ENCODE peak calls at places on chromosome 20, in nine cellular contexts. I is neural progenitor cell, T is keratinocyte, L is tibial artery, H is esophagus squamous epithelium, G is mammary epithelial cell, V is breast epithelium, S is right lobe of liver, Z is RWPE2. X is an unnamed sample.

GRCh38 chr20:3135507-3136070 is 24.1 kb downstream of the FASTKD5 start:
- DNase-seq in I (no peak), T (no peak), L (no peak), H (no peak), G (peak; percentile 24), V (no peak), S (no peak), Z (no peak), X (no peak)

GRCh38 chr20:46188866-46189265 is 70.8 kb downstream of the CD40 start:
- DNase-seq in I (no peak), T (no peak), L (no peak), H (no peak), G (no peak), V (no peak), S (no peak), Z (no peak), X (no peak)

GRCh38 chr20:41428285-41428684 is 61.7 kb upstream of the EMILIN3 start:
- DNase-seq in I (no peak), T (peak; percentile 28), L (no peak), H (no peak), G (peak; percentile 62), V (no peak), S (no peak), Z (peak; percentile 44), X (no peak)

GRCh38 chr20:48795732-48796131 is 32.1 kb downstream of the PREX1 start:
- DNase-seq in I (no peak), T (no peak), L (no peak), H (no peak), G (no peak), V (no peak), S (no peak), Z (no peak), X (no peak)

GRCh38 chr20:63052571-63053429 is 46.0 kb upstream of the BHLHE23 start:
- DNase-seq in I (peak; percentile 65), T (no peak), L (peak; percentile 51), H (no peak), G (no peak), V (peak; percentile 49), S (peak; percentile 34), Z (peak; percentile 80), X (no peak)

GRCh38 chr20:60600036-60600435 is 641.8 kb downstream of the CDH26 start:
- DNase-seq in I (no peak), T (no peak), L (no peak), H (no peak), G (no peak), V (no peak), S (no peak), Z (no peak), X (no peak)

GRCh38 chr20:8504030-8504429 is 372.0 kb downstream of the PLCB1 start:
- DNase-seq in I (no peak), T (no peak), L (no peak), H (no peak), G (no peak), V (no peak), S (no peak), Z (no peak), X (no peak)

GRCh38 chr20:57566803-57567459 is 6.0 kb downstream of the PCK1 start:
- DNase-seq in I (no peak), T (no peak), L (no peak), H (no peak), G (no peak), V (no peak), S (peak; percentile 70), Z (no peak), X (no peak)

GRCh38 chr20:45911486-45912343 is at the start of gene PLTP:
- DNase-seq in I (peak; percentile 89), T (no peak), L (peak; percentile 88), H (no peak), G (no peak), V (no peak), S (no peak), Z (no peak), X (peak; percentile 65)

GRCh38 chr20:1434571-1435336 is 31.9 kb downstream of the NSFL1C start:
- DNase-seq in I (no peak), T (no peak), L (no peak), H (peak; percentile 12), G (peak; percentile 89), V (no peak), S (no peak), Z (no peak), X (no peak)

GRCh38 chr20:61810709-61811565 is 254.7 kb downstream of the TAF4 start:
- DNase-seq in I (no peak), T (no peak), L (no peak), H (no peak), G (no peak), V (no peak), S (no peak), Z (no peak), X (no peak)

GRCh38 chr20:7744411-7744810 is 195.8 kb downstream of the HAO1 start:
- DNase-seq in I (no peak), T (peak; percentile 13), L (no peak), H (no peak), G (peak; percentile 78), V (no peak), S (no peak), Z (no peak), X (no peak)

GRCh38 chr20:1702288-1702687 is 44.7 kb upstream of the SIRPG start:
- DNase-seq in I (no peak), T (no peak), L (no peak), H (no peak), G (peak; percentile 59), V (no peak), S (no peak), Z (no peak), X (no peak)

GRCh38 chr20:4853004-4853403 is 131.3 kb downstream of the PRND start:
- DNase-seq in I (no peak), T (no peak), L (no peak), H (no peak), G (no peak), V (no peak), S (no peak), Z (no peak), X (no peak)

GRCh38 chr20:32356935-32357868 is 929 bp upstream of the ASXL1 start:
- DNase-seq in I (no peak), T (no peak), L (peak; percentile 66), H (no peak), G (no peak), V (no peak), S (peak; percentile 77), Z (peak; percentile 70), X (peak; percentile 53)

GRCh38 chr20:32357869-32358631 is at the start of gene ASXL1:
- DNase-seq in I (peak; percentile 99), T (peak; percentile 62), L (peak; percentile 98), H (peak; percentile 74), G (peak; percentile 91), V (peak; percentile 97), S (peak; percentile 99), Z (peak; percentile 100), X (peak; percentile 97)

GRCh38 chr20:32359633-32360332 is 1.7 kb downstream of the ASXL1 start:
- DNase-seq in I (peak; percentile 42), T (no peak), L (no peak), H (no peak), G (peak; percentile 42), V (no peak), S (no peak), Z (no peak), X (no peak)

GRCh38 chr20:32358883-32359632 is 927 bp downstream of the ASXL1 start:
- DNase-seq in I (peak; percentile 93), T (no peak), L (peak; percentile 87), H (peak; percentile 31), G (peak; percentile 44), V (peak; percentile 57), S (peak; percentile 81), Z (peak; percentile 92), X (peak; percentile 77)

GRCh38 chr20:32358632-32358882 is 426 bp downstream of the ASXL1 start:
- DNase-seq in I (no peak), T (no peak), L (no peak), H (no peak), G (no peak), V (no peak), S (no peak), Z (no peak), X (no peak)
- H3K4me1 ChIP-seq in I (peaks cover 6% of the 10 kb centered on the region), T (peaks cover 34% of the 10 kb centered on the region), L (peaks cover 37% of the 10 kb centered on the region), H (peaks cover 10% of the 10 kb centered on the region), G (peaks cover 38% of the 10 kb centered on the region), V (no peaks in the 10 kb centered on the region), S (peaks cover 31% of the 10 kb centered on the region), Z (peaks cover 23% of the 10 kb centered on the region), X (peaks cover 68% of the 10 kb centered on the region)

DNA sequence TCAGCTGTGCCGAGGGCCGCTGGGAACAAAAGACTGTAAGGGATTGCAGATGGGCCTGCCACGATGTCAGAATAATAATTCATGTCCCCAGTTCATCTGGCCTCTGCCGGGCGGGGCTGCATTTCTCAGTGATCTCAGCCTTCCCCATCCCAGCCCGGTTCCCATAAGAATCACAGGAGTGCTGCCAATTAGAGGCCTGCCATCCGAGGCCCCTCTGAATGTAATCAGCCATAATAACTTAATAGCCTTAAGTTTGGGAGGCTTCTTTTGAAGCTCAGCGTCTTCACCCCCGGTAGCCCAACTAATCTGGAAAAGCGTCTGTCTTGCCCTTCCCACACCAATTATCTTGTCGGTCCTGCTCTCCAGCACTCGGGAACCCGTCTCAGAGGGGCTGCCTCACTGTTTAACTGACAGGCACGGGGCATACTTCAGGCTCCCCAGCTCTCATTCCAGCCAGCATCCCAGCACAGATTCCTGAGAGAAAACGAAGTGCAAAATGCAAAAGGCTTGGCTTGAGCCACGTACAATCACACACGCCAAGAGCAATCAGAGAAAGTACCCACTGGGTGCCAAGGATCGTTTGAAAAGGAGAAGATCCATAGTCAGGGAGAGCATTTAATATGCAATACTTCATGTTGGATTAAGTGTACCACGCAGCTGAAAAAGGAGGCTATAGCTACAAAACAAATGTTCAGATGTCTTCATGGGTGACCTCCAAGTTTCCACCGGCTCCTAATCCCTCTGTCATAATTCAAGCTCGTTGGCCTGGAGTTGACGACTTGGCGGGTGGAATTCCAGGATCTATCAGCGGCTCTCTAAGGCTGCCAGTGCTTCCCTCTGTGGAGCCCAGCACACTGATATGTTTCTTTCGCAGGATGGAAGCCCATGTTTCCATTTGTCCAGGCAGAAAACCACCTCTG is 53.8 kb upstream of the STX16 start:
- DNase-seq in I (peak; percentile 67), T (no peak), L (peak; percentile 79), H (no peak), G (no peak), V (no peak), S (no peak), Z (no peak), X (no peak)
- H3K27ac ChIP-seq in I (no peak overlapping the region), T (no peak overlapping the region), L (peak overlapping the region; percentile 48), H (peak overlapping the region; percentile 88), G (no peak overlapping the region), V (no peak overlapping the region), S (no peak overlapping the region), Z (no peak overlapping the region), X (no peak overlapping the region)

GRCh38 chr20:14632906-14633305 is 295.5 kb upstream of the FLRT3 start:
- DNase-seq in I (no peak), T (no peak), L (no peak), H (no peak), G (no peak), V (no peak), S (no peak), Z (no peak), X (no peak)
- TF ChIP-seq CTCF in I (no peak), T (no peak), L (no peak), H (no peak), G (no peak), V (no peak), S (no peak), Z (no peak), X (no peak)

DNA sequence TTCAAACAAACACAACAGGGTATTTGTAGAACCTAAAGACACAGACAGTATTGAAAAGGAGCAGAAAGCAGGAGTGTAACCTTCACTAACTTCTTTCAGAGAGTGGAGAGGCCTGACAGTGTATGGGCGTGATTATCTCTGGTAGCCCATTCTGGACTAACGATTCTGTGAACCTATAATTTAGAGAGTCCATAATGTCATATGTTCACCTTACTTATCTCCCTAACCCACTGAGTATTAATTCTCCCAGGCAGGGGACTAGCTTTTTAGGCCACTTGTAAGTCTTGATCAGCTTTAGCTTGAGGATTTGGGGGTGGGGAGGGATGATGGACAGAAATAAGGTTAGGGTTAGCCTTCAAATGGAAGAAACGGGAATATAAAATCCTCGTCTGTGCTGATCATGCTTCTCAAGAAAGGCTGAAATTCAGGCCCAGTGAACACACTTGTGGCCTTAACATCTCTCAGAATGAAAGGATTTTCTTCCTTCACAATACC is 2.8 kb upstream of the PARD6B start:
- DNase-seq in I (no peak), T (no peak), L (no peak), H (no peak), G (no peak), V (no peak), S (no peak), Z (peak; percentile 18), X (no peak)
- H3K4me1 ChIP-seq in I (peaks cover 33% of the 10 kb centered on the region), T (peaks cover 54% of the 10 kb centered on the region), L (peaks cover 48% of the 10 kb centered on the region), H (peaks cover 21% of the 10 kb centered on the region), G (peaks cover 57% of the 10 kb centered on the region), V (no peaks in the 10 kb centered on the region), S (peaks cover 41% of the 10 kb centered on the region), Z (peaks cover 51% of the 10 kb centered on the region), X (peaks cover 64% of the 10 kb centered on the region)